ENCODE peak calls at places on chromosomes 6 and 20, in ten cellular contexts. W is spleen; T is PC-9; J is CD8-positive, alpha-beta T cell; Z is H1; C is MM.1S; D is transverse colon; U is SK-N-SH; P is heart right ventricle; Y is A549. X is an unnamed sample.

GRCh38 chr6:116016846-116017545 is 43.7 kb downstream of the FRK start:
- DNase-seq in D (no peak), C (no peak), T (no peak), J (no peak), W (no peak), Y (peak; percentile 28), U (no peak), P (no peak), Z (no peak), X (no peak)

GRCh38 chr6:5471637-5472430 is 210.5 kb downstream of the FARS2 start:
- DNase-seq in Y (no peak), D (no peak), T (no peak), W (no peak), U (peak; percentile 50), P (no peak), J (no peak), Z (peak; percentile 29), C (no peak), X (no peak)

GRCh38 chr6:134925800-134926199 is 24.1 kb downstream of the ALDH8A1 start:
- DNase-seq in J (no peak), Y (no peak), D (no peak), P (no peak), Z (no peak), W (no peak), T (peak; percentile 50), C (no peak), U (no peak), X (no peak)

GRCh38 chr6:147903931-147904330 is 395.4 kb downstream of the SAMD5 start:
- DNase-seq in J (no peak), U (no peak), W (no peak), T (no peak), D (no peak), Z (no peak), P (no peak), C (no peak), Y (no peak), X (no peak)

GRCh38 chr20:57705103-57705899 is 4.5 kb downstream of the PMEPA1 start:
- DNase-seq in P (no peak), T (no peak), C (peak; percentile 3), Z (no peak), D (no peak), Y (no peak), U (no peak), W (no peak), J (no peak), X (no peak)

GRCh38 chr6:164035912-164036485 is 621.5 kb downstream of the QKI start:
- DNase-seq in T (no peak), P (no peak), W (no peak), D (no peak), Y (no peak), Z (no peak), C (no peak), U (no peak), J (no peak), X (no peak)

GRCh38 chr6:131954775-131955107 is 3.6 kb upstream of the CCN2 start:
- DNase-seq in P (no peak), W (no peak), Z (no peak), Y (peak; percentile 94), U (no peak), J (no peak), T (peak; percentile 42), D (peak; percentile 77), C (no peak), X (no peak)

GRCh38 chr6:422423-423061 is 31.0 kb downstream of the IRF4 start:
- DNase-seq in D (no peak), P (no peak), T (peak; percentile 88), J (no peak), Z (no peak), Y (peak; percentile 92), W (no peak), C (no peak), U (no peak), X (peak; percentile 92)

GRCh38 chr20:35616465-35617396 is 1.1 kb downstream of the SPAG4 start:
- DNase-seq in W (peak; percentile 96), Z (no peak), C (no peak), Y (peak; percentile 86), P (peak; percentile 92), D (peak; percentile 93), T (peak; percentile 97), U (peak; percentile 83), J (peak; percentile 35), X (peak; percentile 71)

GRCh38 chr6:133631421-133631820 is 257.5 kb upstream of the TCF21 start:
- DNase-seq in Z (no peak), J (no peak), D (no peak), W (no peak), C (no peak), T (peak; percentile 56), U (no peak), Y (peak; percentile 64), P (no peak), X (no peak)

GRCh38 chr20:40314278-40314677 is 374.8 kb downstream of the MAFB start:
- DNase-seq in Y (no peak), U (no peak), C (no peak), T (no peak), J (no peak), Z (no peak), P (no peak), W (no peak), D (no peak), X (no peak)

GRCh38 chr6:151437401-151437800 is 14.5 kb downstream of the RMND1 start:
- DNase-seq in U (no peak), W (no peak), T (peak; percentile 44), D (no peak), J (no peak), Y (no peak), Z (no peak), P (no peak), C (no peak), X (no peak)

GRCh38 chr6:21199246-21199645 is 394.3 kb upstream of the SOX4 start:
- DNase-seq in D (no peak), P (no peak), W (no peak), Z (no peak), J (no peak), T (no peak), C (no peak), U (peak; percentile 37), Y (no peak), X (no peak)

GRCh38 chr6:19415605-19416326 is 421.4 kb upstream of the ID4 start:
- DNase-seq in Y (peak; percentile 16), C (no peak), P (no peak), U (no peak), T (peak; percentile 94), W (no peak), Z (no peak), D (no peak), J (no peak), X (no peak)

GRCh38 chr6:96212076-96212475 is 196.3 kb downstream of the FUT9 start:
- DNase-seq in C (no peak), W (no peak), Y (no peak), P (no peak), J (no peak), D (no peak), T (no peak), Z (no peak), U (no peak), X (no peak)

GRCh38 chr6:96211341-96211740 is 195.6 kb downstream of the FUT9 start:
- DNase-seq in Z (no peak), D (no peak), J (no peak), U (no peak), Y (no peak), T (no peak), P (no peak), W (no peak), C (no peak), X (no peak)

GRCh38 chr6:96213768-96214167 is 198.0 kb downstream of the FUT9 start:
- DNase-seq in J (no peak), P (no peak), U (no peak), T (no peak), Y (no peak), C (no peak), W (no peak), D (no peak), Z (no peak), X (no peak)
- TF ChIP-seq CTCF in J (no peak), P (no peak), U (no peak), T (no peak), Y (no peak), C (no peak), W (no peak), D (no peak), Z (no peak), X (no peak)

GRCh38 chr20:54649511-54649962 is 174.1 kb downstream of the DOK5 start:
- DNase-seq in T (peak; percentile 52), J (peak; percentile 37), P (peak; percentile 65), D (peak; percentile 77), C (peak; percentile 80), Y (peak; percentile 75), Z (peak; percentile 34), W (no peak), U (peak; percentile 66), X (peak; percentile 66)
- TF ChIP-seq CTCF in T (peak; percentile 90), J (peak; percentile 60), P (peak; percentile 68), D (peak; percentile 60), C (peak; percentile 79), Y (peak; percentile 73), Z (peak; percentile 83), W (peak; percentile 69), U (peak; percentile 85), X (peak; percentile 83)

DNA sequence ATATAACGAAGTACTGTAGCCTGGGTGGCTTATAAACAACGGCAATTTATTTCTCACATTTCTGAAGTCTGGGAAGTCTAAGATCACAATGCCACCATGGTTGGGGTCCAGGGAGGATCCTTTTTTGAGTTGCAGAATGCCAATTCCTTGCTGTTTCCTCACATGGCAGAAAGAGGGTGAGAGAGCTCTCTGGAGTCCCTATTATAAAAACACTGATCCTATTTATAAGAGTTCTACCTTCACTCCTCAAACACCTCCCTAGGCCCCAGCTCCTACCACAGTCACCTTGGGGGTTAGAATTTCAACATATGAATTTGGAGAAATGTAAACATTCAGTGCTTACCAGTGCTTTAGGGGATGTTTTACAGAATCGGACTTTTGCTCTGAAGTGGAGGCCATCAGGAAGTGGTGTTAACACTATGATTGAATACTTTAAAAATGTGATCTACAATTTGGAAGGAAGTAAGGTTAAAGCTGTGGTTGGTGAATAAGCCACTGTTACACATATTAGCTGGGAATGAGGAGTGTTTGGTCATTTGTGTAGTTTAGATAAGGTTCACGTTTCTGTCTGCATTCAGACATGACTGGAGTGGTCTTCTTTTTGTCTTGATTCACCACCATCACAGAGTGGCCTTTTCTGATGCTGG is 79.9 kb upstream of the SPTLC3 start:
- DNase-seq in U (no peak), Z (no peak), D (no peak), J (no peak), T (peak; percentile 89), P (no peak), Y (peak; percentile 28), W (no peak), C (no peak), X (no peak)
- TF ChIP-seq CTCF in U (no peak), Z (no peak), D (no peak), J (no peak), T (no peak), P (no peak), Y (no peak), W (no peak), C (no peak), X (no peak)

GRCh38 chr6:43074847-43075741 is 1.0 kb upstream of the PTK7 start:
- DNase-seq in W (peak; percentile 73), Z (no peak), D (no peak), P (no peak), U (no peak), J (no peak), T (no peak), Y (no peak), C (no peak), X (no peak)

GRCh38 chr6:43075791-43076092 is 372 bp upstream of the PTK7 start:
- DNase-seq in T (no peak), Y (no peak), W (no peak), P (no peak), C (no peak), U (no peak), J (no peak), D (no peak), Z (no peak), X (no peak)

GRCh38 chr6:43070028-43070632 is 6.0 kb upstream of the PTK7 start:
- DNase-seq in J (no peak), U (peak; percentile 80), C (peak; percentile 51), W (no peak), T (peak; percentile 48), Y (peak; percentile 59), Z (no peak), D (no peak), P (no peak), X (peak; percentile 82)
- TF ChIP-seq CTCF in J (peak; percentile 62), U (peak; percentile 79), C (peak; percentile 48), W (peak; percentile 43), T (peak; percentile 81), Y (peak; percentile 61), Z (peak; percentile 48), D (peak; percentile 34), P (no peak), X (no peak)

X was measured in GM20000.